ENCODE peak calls at places on chromosomes 3 and 15, in six cellular contexts. W is upper lobe of right lung, Z is mammary epithelial cell, U is tibial nerve, H is psoas muscle, I is aorta. R is an unnamed sample.

GRCh38 chr3:98765721-98766120 is 2.6 kb downstream of the ST3GAL6 start:
- DNase-seq in W (no peak), Z (no peak), U (no peak), H (no peak), I (no peak), R (no peak)

GRCh38 chr3:64861684-64862083 is 173.9 kb upstream of the ADAMTS9 start:
- DNase-seq in W (no peak), Z (no peak), U (no peak), H (no peak), I (no peak), R (no peak)

GRCh38 chr15:88428805-88429605 is 38.2 kb downstream of the MRPL46 start:
- DNase-seq in W (no peak), Z (no peak), U (no peak), H (no peak), I (no peak), R (no peak)

GRCh38 chr3:23055733-23056376 is 147.3 kb upstream of the UBE2E2 start:
- DNase-seq in W (no peak), Z (peak; percentile 81), U (no peak), H (no peak), I (no peak), R (no peak)

GRCh38 chr3:158702815-158703481 is 29.3 kb downstream of the RARRES1 start:
- DNase-seq in W (no peak), Z (no peak), U (no peak), H (no peak), I (no peak), R (no peak)

GRCh38 chr3:153144779-153145178 is 17.2 kb upstream of the RAP2B start:
- DNase-seq in W (no peak), Z (peak; percentile 50), U (no peak), H (no peak), I (no peak), R (no peak)

GRCh38 chr3:128313936-128314335 is 152.8 kb downstream of the DNAJB8 start:
- DNase-seq in W (no peak), Z (no peak), U (no peak), H (no peak), I (no peak), R (no peak)

GRCh38 chr3:127951276-127951675 is 36.2 kb downstream of the KBTBD12 start:
- DNase-seq in W (no peak), Z (peak; percentile 37), U (no peak), H (no peak), I (no peak), R (no peak)

GRCh38 chr3:174891524-174892203 is 32.5 kb downstream of the NAALADL2 start:
- DNase-seq in W (no peak), Z (no peak), U (no peak), H (no peak), I (no peak), R (no peak)

GRCh38 chr3:45807133-45807532 is 10.8 kb upstream of the SLC6A20 start:
- DNase-seq in W (no peak), Z (no peak), U (no peak), H (no peak), I (no peak), R (no peak)

GRCh38 chr3:162302983-162303624 is 806.5 kb downstream of the OTOL1 start:
- DNase-seq in W (no peak), Z (peak; percentile 16), U (no peak), H (no peak), I (no peak), R (no peak)

GRCh38 chr3:174620855-174621457 is 238.2 kb upstream of the NAALADL2 start:
- DNase-seq in W (no peak), Z (no peak), U (no peak), H (no peak), I (no peak), R (no peak)

GRCh38 chr3:126846316-126846715 is 136.6 kb upstream of the PLXNA1 start:
- DNase-seq in W (no peak), Z (peak; percentile 11), U (no peak), H (no peak), I (no peak), R (no peak)

GRCh38 chr3:82496890-82497560 is 735.6 kb upstream of the GBE1 start:
- DNase-seq in W (no peak), Z (peak; percentile 8), U (no peak), H (no peak), I (no peak), R (no peak)

GRCh38 chr15:50162988-50163718 is 18.8 kb upstream of the SLC27A2 start:
- DNase-seq in W (no peak), Z (peak; percentile 69), U (no peak), H (no peak), I (no peak), R (no peak)

GRCh38 chr15:29123171-29123570 is 146.5 kb downstream of the NSMCE3 start:
- DNase-seq in W (no peak), Z (no peak), U (no peak), H (peak; percentile 38), I (peak; percentile 30), R (no peak)

GRCh38 chr3:138125548-138126221 is 6.5 kb downstream of the A4GNT start:
- DNase-seq in W (no peak), Z (peak; percentile 27), U (no peak), H (no peak), I (no peak), R (no peak)

GRCh38 chr3:183050706-183051105 is 48.6 kb downstream of the MCCC1 start:
- DNase-seq in W (no peak), Z (no peak), U (no peak), H (no peak), I (no peak), R (no peak)

GRCh38 chr15:85329561-85330421 is 50.6 kb upstream of the AKAP13 start:
- DNase-seq in W (no peak), Z (no peak), U (peak; percentile 21), H (no peak), I (no peak), R (peak; percentile 64)

GRCh38 chr3:50204052-50204803 is 843 bp upstream of the SLC38A3 start:
- DNase-seq in W (no peak), Z (no peak), U (no peak), H (no peak), I (no peak), R (no peak)

GRCh38 chr3:48157215-48157840 is 30.9 kb downstream of the CDC25A start:
- DNase-seq in W (no peak), Z (peak; percentile 30), U (no peak), H (no peak), I (no peak), R (no peak)

GRCh38 chr3:169624533-169624972 is 39.0 kb downstream of the MECOM start:
- DNase-seq in W (no peak), Z (no peak), U (no peak), H (no peak), I (no peak), R (no peak)

GRCh38 chr15:22902046-22902445 is 63.6 kb downstream of the NIPA2 start:
- DNase-seq in W (no peak), Z (no peak), U (no peak), H (no peak), I (no peak), R (no peak)

GRCh38 chr15:97866994-97867393 is 93.5 kb upstream of the ARRDC4 start:
- DNase-seq in W (no peak), Z (no peak), U (no peak), H (peak; percentile 59), I (no peak), R (no peak)

GRCh38 chr3:65425880-65426279 is 612.8 kb downstream of the MAGI1 start:
- DNase-seq in W (no peak), Z (no peak), U (no peak), H (no peak), I (no peak), R (no peak)

GRCh38 chr3:114192141-114192540 is 13.3 kb upstream of the DRD3 start:
- DNase-seq in W (no peak), Z (no peak), U (no peak), H (no peak), I (no peak), R (no peak)

GRCh38 chr3:13159890-13160289 is 86.7 kb upstream of the IQSEC1 start:
- DNase-seq in W (no peak), Z (peak; percentile 46), U (no peak), H (no peak), I (no peak), R (no peak)

GRCh38 chr15:26598704-26599103 is 174.2 kb downstream of the GABRB3 start:
- DNase-seq in W (no peak), Z (no peak), U (no peak), H (no peak), I (no peak), R (no peak)

GRCh38 chr15:93048759-93049161 is 40.3 kb downstream of the RGMA start:
- DNase-seq in W (peak; percentile 86), Z (peak; percentile 55), U (no peak), H (no peak), I (no peak), R (no peak)

GRCh38 chr3:71218508-71218907 is 365.0 kb downstream of the FOXP1 start:
- DNase-seq in W (no peak), Z (no peak), U (no peak), H (no peak), I (no peak), R (no peak)

GRCh38 chr3:105830836-105831235 is 38.0 kb downstream of the CBLB start:
- DNase-seq in W (no peak), Z (no peak), U (no peak), H (no peak), I (no peak), R (no peak)

GRCh38 chr15:74789741-74790079 is 7.8 kb downstream of the CSK start:
- DNase-seq in W (no peak), Z (no peak), U (no peak), H (no peak), I (no peak), R (no peak)
- H3K4me1 ChIP-seq in W (peaks cover 87% of the 10 kb centered on the region), Z (peaks cover 47% of the 10 kb centered on the region), U (peaks cover 87% of the 10 kb centered on the region), H (peaks cover 74% of the 10 kb centered on the region), I (peaks cover 5% of the 10 kb centered on the region), R (peaks cover 57% of the 10 kb centered on the region)

GRCh38 chr3:112629425-112629824 is 11.5 kb downstream of the CCDC80 start:
- DNase-seq in W (no peak), Z (peak; percentile 72), U (peak; percentile 67), H (peak; percentile 73), I (peak; percentile 71), R (peak; percentile 40)
- H3K4me1 ChIP-seq in W (peaks cover 10% of the 10 kb centered on the region), Z (peaks cover 9% of the 10 kb centered on the region), U (peaks cover 5% of the 10 kb centered on the region), H (no peaks in the 10 kb centered on the region), I (peaks cover 5% of the 10 kb centered on the region), R (no peaks in the 10 kb centered on the region)

GRCh38 chr15:43915820-43916660 is 89.2 kb downstream of the WDR76 start:
- DNase-seq in W (no peak), Z (no peak), U (peak; percentile 25), H (no peak), I (no peak), R (no peak)
- H3K4me1 ChIP-seq in W (no peaks in the 10 kb centered on the region), Z (peaks cover 32% of the 10 kb centered on the region), U (peaks cover 8% of the 10 kb centered on the region), H (no peaks in the 10 kb centered on the region), I (peaks cover 7% of the 10 kb centered on the region), R (no peaks in the 10 kb centered on the region)

GRCh38 chr15:52164631-52165265 is 26.4 kb downstream of the GNB5 start:
- DNase-seq in W (no peak), Z (no peak), U (no peak), H (no peak), I (no peak), R (no peak)

GRCh38 chr15:52161406-52161966 is 29.7 kb downstream of the GNB5 start:
- DNase-seq in W (no peak), Z (no peak), U (no peak), H (no peak), I (no peak), R (no peak)

GRCh38 chr15:52162260-52162659 is 28.9 kb downstream of the GNB5 start:
- DNase-seq in W (no peak), Z (no peak), U (no peak), H (no peak), I (no peak), R (no peak)

GRCh38 chr15:52163321-52164190 is 27.6 kb downstream of the GNB5 start:
- DNase-seq in W (no peak), Z (no peak), U (no peak), H (no peak), I (no peak), R (no peak)

GRCh38 chr15:52162876-52163275 is 28.3 kb downstream of the GNB5 start:
- DNase-seq in W (no peak), Z (no peak), U (no peak), H (no peak), I (no peak), R (no peak)
- H3K4me1 ChIP-seq in W (no peaks in the 10 kb centered on the region), Z (no peaks in the 10 kb centered on the region), U (no peaks in the 10 kb centered on the region), H (no peaks in the 10 kb centered on the region), I (no peaks in the 10 kb centered on the region), R (no peaks in the 10 kb centered on the region)

R was measured in colonic mucosa.